ENCODE peak calls at places on chromosomes 5 and 9, in four cellular contexts. S is upper lobe of right lung, V is cardiac muscle cell, T is AG09309. E is an unnamed sample.

GRCh38 chr9:77663754-77664153 is 15.6 kb upstream of the GNA14 start:
- DNase-seq in S (no peak), V (no peak), T (no peak), E (peak)

GRCh38 chr5:146722361-146722779 is 156.2 kb downstream of the PPP2R2B start:
- DNase-seq in S (no peak), V (peak), T (no peak), E (peak)

GRCh38 chr9:21688108-21689102 is 114.0 kb upstream of the MTAP start:
- DNase-seq in S (no peak), V (peak), T (peak), E (peak)

GRCh38 chr5:116848974-116849586 is 274.5 kb upstream of the SEMA6A start:
- DNase-seq in S (no peak), V (peak), T (no peak), E (no peak)

GRCh38 chr5:178145965-178146820 is 7.5 kb downstream of the NHP2 start:
- DNase-seq in S (peak), V (peak), T (no peak), E (peak)

GRCh38 chr5:66207800-66208561 is 63.9 kb downstream of the SREK1 start:
- DNase-seq in S (no peak), V (peak), T (peak), E (peak)

GRCh38 chr5:93378073-93378472 is 202.9 kb downstream of the NR2F1-AS1 start:
- DNase-seq in S (no peak), V (peak), T (peak), E (peak)

GRCh38 chr5:143084452-143084851 is 314.3 kb downstream of the ARHGAP26 start:
- DNase-seq in S (no peak), V (no peak), T (no peak), E (no peak)

GRCh38 chr5:38426986-38427950 is 129.2 kb downstream of the LIFR start:
- DNase-seq in S (no peak), V (no peak), T (no peak), E (no peak)

GRCh38 chr9:129664664-129665007 is 811 bp upstream of the PRRX2 start:
- DNase-seq in S (no peak), V (no peak), T (no peak), E (no peak)

GRCh38 chr5:163459465-163459887 is 426 bp downstream of the NUDCD2 start:
- DNase-seq in S (no peak), V (no peak), T (no peak), E (peak)

DNA sequence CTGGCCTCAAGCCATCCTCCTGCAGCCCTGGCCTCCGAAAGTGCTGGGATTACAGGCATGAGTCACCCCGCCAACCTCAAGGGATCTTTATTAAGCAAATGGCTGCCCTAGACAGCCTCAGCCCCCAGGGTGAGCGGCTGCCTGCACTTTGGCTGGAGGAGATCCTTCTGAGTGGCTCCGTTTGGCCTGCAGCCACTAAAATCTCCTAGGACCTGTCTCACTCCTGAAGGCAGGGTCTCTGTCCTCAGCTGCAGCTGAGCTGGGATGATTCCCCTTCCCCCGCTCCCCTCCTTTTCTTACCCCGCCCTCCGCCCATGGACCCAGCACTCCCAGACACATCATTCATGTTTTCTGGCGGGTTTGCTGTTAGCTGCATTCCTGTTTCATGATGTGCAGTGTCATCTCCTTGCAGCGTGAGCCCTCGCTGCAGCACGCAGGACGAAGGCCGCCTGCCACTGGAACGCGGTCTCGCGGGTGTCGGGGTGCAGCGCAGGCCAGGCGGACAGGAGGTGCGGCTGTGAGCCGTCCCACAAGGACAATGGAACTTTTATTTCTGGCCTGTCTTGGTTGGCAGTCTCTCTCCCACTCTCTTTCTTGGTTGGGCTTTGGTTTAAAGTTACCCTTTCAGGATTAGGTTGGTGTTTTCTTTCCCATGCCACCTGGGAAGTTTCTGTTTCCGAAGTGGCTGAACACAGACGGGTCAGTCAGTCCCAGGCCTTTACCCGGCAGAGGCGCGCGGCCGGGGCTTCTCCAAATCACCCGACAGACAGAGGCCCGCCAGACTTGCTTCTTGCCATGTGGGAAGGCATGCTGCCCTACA is 137.1 kb downstream of the FOXD1 start:
- DNase-seq in S (no peak), V (peak), T (peak), E (peak)
- H3K4me3 ChIP-seq in S (no peak), V (no peak), T (no peak), E (no peak)

DNA sequence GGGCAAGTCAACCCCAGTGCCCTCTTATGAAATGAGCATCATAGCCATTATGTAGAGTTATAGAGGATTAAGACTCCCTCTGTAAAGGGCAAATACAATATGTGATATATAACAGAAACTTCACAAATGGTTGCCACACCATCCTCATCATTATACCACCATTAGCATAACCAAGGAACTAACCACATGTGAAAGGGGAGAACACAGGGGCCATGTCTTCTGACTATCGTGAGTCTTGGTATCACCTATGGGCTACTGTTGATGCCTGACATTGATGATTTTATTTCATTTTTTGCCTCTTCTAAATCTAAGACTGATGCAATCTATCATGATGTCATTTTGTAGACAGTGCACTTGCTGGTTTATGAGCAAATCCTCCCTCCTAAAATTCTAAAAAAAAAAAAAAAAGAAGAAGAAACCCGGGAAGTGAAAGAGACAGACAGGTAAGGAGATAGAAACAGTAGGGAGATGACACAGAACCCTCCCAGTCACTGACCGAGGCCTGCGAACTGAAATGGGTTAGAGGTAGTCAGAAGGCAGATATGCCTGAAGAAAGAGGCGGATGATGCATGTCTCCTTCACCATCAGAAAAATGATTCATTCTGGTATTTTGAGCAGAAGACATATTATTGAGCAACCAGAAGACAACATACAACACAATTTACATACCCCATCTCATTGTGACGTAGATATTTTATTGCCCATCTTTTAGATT is 266.0 kb downstream of the DMAC1 start:
- DNase-seq in S (no peak), V (no peak), T (no peak), E (no peak)
- TF ChIP-seq CTCF in S (no peak), V (no peak), T (no peak), E (no peak)

GRCh38 chr9:86767373-86767772 is 179.9 kb downstream of the GAS1 start:
- DNase-seq in S (no peak), V (peak), T (no peak), E (peak)
- H3K4me3 ChIP-seq in S (no peak), V (no peak), T (no peak), E (no peak)

DNA sequence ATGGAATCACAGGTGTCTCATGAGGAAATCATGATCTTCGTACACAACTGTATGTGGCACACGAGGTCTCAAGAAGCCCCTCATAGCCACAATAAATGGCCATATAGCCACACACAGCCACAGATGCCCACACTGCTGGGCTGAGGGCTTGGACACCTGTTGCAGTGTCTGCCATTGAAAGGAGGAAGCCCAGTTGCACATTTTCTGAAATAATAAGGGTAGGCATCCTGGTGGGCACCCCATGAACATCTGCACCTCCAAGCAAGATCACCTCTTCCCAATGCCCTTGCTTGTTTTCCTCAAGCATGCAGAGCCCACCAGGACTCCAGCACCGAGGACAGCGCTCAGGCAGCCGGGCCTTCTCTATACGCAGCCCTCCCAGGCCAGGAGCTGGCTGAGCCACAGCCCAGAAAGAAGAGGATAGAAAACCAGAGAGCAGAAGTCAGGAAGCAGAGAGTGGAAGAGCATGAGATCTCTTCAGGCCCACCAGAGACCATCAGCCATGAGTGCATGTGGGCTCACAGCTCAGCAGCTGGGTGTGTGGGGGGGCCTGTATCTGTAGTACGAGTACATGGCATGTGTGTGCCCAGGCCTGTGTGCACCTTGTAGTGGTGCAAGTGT is 1.0 kb upstream of the ACSL6 start:
- DNase-seq in S (peak), V (peak), T (no peak), E (peak)
- TF ChIP-seq CTCF in S (no peak), V (no peak), T (no peak), E (no peak)

GRCh38 chr5:141880961-141881801 is 3.0 kb upstream of the PCDH1 start:
- DNase-seq in S (no peak), V (no peak), T (no peak), E (no peak)

GRCh38 chr5:141882594-141883183 is 4.5 kb upstream of the PCDH1 start:
- DNase-seq in S (no peak), V (no peak), T (no peak), E (no peak)

GRCh38 chr5:141883184-141883947 is 5.2 kb upstream of the PCDH1 start:
- DNase-seq in S (peak), V (peak), T (no peak), E (peak)

GRCh38 chr5:141881886-141882285 is 3.7 kb upstream of the PCDH1 start:
- DNase-seq in S (no peak), V (no peak), T (no peak), E (no peak)

GRCh38 chr5:141883948-141884318 is 5.7 kb upstream of the PCDH1 start:
- DNase-seq in S (no peak), V (no peak), T (no peak), E (no peak)
- H3K4me3 ChIP-seq in S (no peak), V (no peak), T (no peak), E (no peak)

GRCh38 chr9:120396418-120396817 is 183.5 kb downstream of the CDK5RAP2 start:
- DNase-seq in S (no peak), V (no peak), T (no peak), E (no peak)

GRCh38 chr9:120398286-120398685 is 181.7 kb downstream of the CDK5RAP2 start:
- DNase-seq in S (no peak), V (no peak), T (no peak), E (no peak)

GRCh38 chr9:120395374-120395773 is 184.6 kb downstream of the CDK5RAP2 start:
- DNase-seq in S (no peak), V (no peak), T (no peak), E (no peak)

GRCh38 chr9:120396926-120397325 is 183.0 kb downstream of the CDK5RAP2 start:
- DNase-seq in S (no peak), V (no peak), T (no peak), E (no peak)

DNA sequence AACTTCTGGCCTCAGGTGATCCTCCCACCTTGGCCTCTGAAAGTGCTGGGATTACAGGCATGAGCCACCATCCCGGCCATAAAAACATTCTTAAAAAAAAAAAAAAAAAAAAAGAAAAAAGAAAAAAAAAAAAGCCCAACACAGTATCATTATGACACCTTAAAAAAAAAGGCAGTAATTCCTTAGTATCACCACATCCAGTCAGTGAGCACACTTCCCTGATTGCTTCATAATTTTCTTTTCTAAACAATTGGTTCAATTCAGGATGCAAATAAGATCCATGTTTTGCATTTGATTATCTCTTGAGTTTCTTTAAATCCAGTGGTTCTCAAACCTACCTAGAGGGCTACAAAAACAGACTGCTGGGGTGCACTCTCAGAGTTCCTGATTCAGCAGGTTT is 182.5 kb downstream of the CDK5RAP2 start:
- DNase-seq in S (no peak), V (peak), T (no peak), E (no peak)
- TF ChIP-seq CTCF in S (no peak), V (no peak), T (no peak), E (no peak)

DNA sequence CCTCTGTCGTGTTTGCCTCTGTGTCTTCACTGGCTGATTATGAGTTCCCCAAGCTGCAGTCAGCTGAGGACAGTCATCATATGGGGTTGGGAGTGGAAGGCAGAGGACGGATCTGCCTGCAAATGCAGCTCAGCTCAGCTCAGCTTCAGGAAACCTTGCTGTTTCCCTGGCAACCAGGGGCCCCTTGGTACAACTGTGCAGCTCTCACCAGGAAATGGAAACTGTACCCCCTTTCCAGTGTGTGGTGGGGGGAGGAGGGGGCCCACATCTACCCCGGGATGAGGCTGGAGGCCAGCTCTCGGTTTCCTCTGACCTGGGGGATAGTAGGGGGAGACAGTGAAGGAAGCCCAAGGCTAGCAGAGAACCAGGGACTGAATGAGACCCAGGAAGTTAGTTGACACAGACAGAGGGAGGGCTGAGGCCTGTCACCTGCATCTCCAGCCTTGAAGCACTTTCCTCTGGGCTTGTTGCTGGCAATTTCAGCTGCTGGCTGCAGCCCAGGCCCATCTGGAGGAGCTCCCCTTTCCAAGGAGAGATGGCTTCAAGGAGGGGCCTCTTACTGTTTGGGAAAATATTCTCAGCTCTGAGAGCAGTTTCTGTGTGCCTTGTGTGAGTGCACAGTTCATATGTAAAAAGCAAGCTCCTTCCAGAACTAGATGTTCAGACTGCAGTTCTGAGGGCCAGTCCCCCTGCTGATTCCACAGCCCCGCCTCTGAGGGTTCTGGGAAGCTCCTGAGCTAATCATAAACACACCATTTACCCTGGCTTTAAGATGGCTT is 6.9 kb downstream of the ANXA6 start:
- DNase-seq in S (no peak), V (peak), T (no peak), E (peak)
- H3K4me3 ChIP-seq in S (no peak), V (no peak), T (no peak), E (peak)

GRCh38 chr5:68457298-68457697 is 241.7 kb downstream of the PIK3R1 start:
- DNase-seq in S (no peak), V (no peak), T (no peak), E (no peak)

GRCh38 chr5:68459500-68460139 is 244.1 kb downstream of the PIK3R1 start:
- DNase-seq in S (no peak), V (no peak), T (no peak), E (no peak)

GRCh38 chr5:68458416-68458815 is 242.9 kb downstream of the PIK3R1 start:
- DNase-seq in S (no peak), V (no peak), T (no peak), E (no peak)

GRCh38 chr5:68459093-68459492 is 243.5 kb downstream of the PIK3R1 start:
- DNase-seq in S (no peak), V (no peak), T (no peak), E (no peak)

GRCh38 chr5:68460147-68460760 is 244.7 kb downstream of the PIK3R1 start:
- DNase-seq in S (no peak), V (peak), T (no peak), E (peak)
- TF ChIP-seq CTCF in S (peak), V (peak), T (peak), E (peak)

DNA sequence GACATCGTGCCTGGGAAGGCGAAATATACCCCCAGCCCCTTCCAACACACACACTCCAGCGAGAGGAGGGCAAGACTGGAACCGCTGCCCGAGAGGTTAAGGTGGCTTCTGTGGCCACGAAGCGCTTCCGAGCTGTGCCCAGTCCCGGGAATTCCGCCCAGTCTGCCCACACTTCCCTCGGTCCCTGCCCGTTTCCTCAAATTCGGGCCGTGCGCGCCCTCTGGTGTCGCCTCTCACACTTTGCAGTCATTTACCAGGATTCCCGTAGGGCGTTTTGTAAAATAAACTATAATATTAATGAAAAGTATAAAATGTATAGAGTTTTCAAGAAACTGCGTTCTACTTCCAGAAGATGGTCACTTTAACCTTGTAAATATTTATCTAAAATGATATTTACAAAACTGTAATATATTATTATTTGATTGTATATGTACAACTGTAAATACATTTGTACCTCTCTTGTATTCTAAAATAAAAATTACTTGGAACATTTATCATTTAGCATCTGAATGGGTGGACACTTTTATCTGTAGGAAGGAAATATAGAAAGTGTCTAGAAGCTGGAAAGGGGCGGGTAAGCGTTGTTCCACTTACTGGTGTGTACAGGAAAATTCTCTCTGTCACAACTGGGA is 11.0 kb upstream of the EXOSC2 start:
- DNase-seq in S (peak), V (peak), T (no peak), E (peak)
- H3K4me3 ChIP-seq in S (peak), V (no peak), T (no peak), E (peak)